ENCODE peak calls at places on chromosomes 6 and 20, in nine cellular contexts. L is bronchial epithelial cell; O is osteoblast; I is GM23338; U is endothelial cell of umbilical vein; J is effector memory CD4-positive, alpha-beta T cell; G is upper lobe of right lung; C is Peyer's patch; P is MM.1S. X is an unnamed sample. For H3K27me3 and H3K36me3, the result is how much of the 10 kb centered on the place peaks cover.

GRCh38 chr6:36938536-36938935 is 16.0 kb upstream of the PI16 start:
- DNase-seq in L (peak), O (peak), I (no peak), U (no peak), J (no peak), G (no peak), C (peak), P (no peak), X (no peak)

GRCh38 chr6:41503841-41504525 is 42.2 kb upstream of the FOXP4 start:
- DNase-seq in L (no peak), O (peak), I (peak), U (peak), J (no peak), G (no peak), C (no peak), P (no peak), X (peak)

GRCh38 chr20:49230021-49230420 is 10.8 kb downstream of the DDX27 start:
- DNase-seq in L (no peak), O (no peak), I (no peak), U (no peak), J (no peak), G (no peak), C (no peak), P (no peak), X (no peak)

GRCh38 chr20:9889270-9889981 is 50.5 kb upstream of the PAK5 start:
- DNase-seq in L (no peak), O (no peak), I (no peak), U (peak), J (no peak), G (no peak), C (no peak), P (peak), X (no peak)

GRCh38 chr6:144667517-144667916 is 382.4 kb downstream of the UTRN start:
- DNase-seq in L (no peak), O (no peak), I (no peak), U (no peak), J (no peak), G (no peak), C (no peak), P (no peak), X (no peak)

GRCh38 chr6:144284753-144285547 is at the start of gene UTRN:
- DNase-seq in L (peak), O (peak), I (peak), U (peak), J (peak), G (peak), C (peak), P (peak), X (peak)

GRCh38 chr6:116369540-116370327 is 1.0 kb upstream of the DSE start:
- DNase-seq in L (peak), O (peak), I (no peak), U (no peak), J (no peak), G (no peak), C (peak), P (peak), X (peak)

GRCh38 chr20:19440660-19441527 is 228.5 kb downstream of the SLC24A3 start:
- DNase-seq in L (no peak), O (no peak), I (no peak), U (no peak), J (no peak), G (no peak), C (peak), P (peak), X (no peak)

GRCh38 chr6:158610319-158610968 is 34.1 kb downstream of the DYNLT1 start:
- DNase-seq in L (no peak), O (no peak), I (no peak), U (no peak), J (no peak), G (peak), C (no peak), P (no peak), X (no peak)

GRCh38 chr6:116511424-116512131 is at the start of gene CALHM5:
- DNase-seq in L (peak), O (peak), I (peak), U (peak), J (no peak), G (no peak), C (no peak), P (peak), X (peak)

GRCh38 chr6:1527098-1527497 is 82.6 kb upstream of the FOXC1 start:
- DNase-seq in L (peak), O (peak), I (peak), U (no peak), J (no peak), G (no peak), C (no peak), P (peak), X (peak)

GRCh38 chr6:123702943-123703342 is 66.2 kb upstream of the TRDN start:
- DNase-seq in L (no peak), O (no peak), I (no peak), U (no peak), J (no peak), G (no peak), C (no peak), P (no peak), X (no peak)

GRCh38 chr6:47700051-47700450 is 1.7 kb downstream of the ADGRF4 start:
- DNase-seq in L (peak), O (no peak), I (no peak), U (no peak), J (no peak), G (no peak), C (no peak), P (no peak), X (no peak)

GRCh38 chr6:41406821-41407787 is 71.7 kb downstream of the NCR2 start:
- DNase-seq in L (no peak), O (peak), I (peak), U (no peak), J (no peak), G (peak), C (no peak), P (no peak), X (peak)

GRCh38 chr6:80282913-80283554 is 176.6 kb downstream of the BCKDHB start:
- DNase-seq in L (no peak), O (no peak), I (no peak), U (no peak), J (no peak), G (no peak), C (no peak), P (no peak), X (no peak)

GRCh38 chr6:35468980-35469710 is 944 bp downstream of the RPL10A start:
- DNase-seq in L (no peak), O (peak), I (no peak), U (no peak), J (no peak), G (peak), C (no peak), P (no peak), X (peak)

GRCh38 chr6:17583811-17584210 is 16.3 kb upstream of the FAM8A1 start:
- DNase-seq in L (peak), O (peak), I (no peak), U (no peak), J (no peak), G (no peak), C (no peak), P (no peak), X (no peak)

GRCh38 chr6:159321267-159321666 is 152.1 kb downstream of the FNDC1 start:
- DNase-seq in L (peak), O (no peak), I (no peak), U (no peak), J (no peak), G (no peak), C (no peak), P (no peak), X (no peak)

GRCh38 chr20:62887147-62887859 is 25.7 kb upstream of the TCFL5 start:
- DNase-seq in L (peak), O (peak), I (no peak), U (peak), J (no peak), G (no peak), C (peak), P (no peak), X (no peak)

GRCh38 chr20:63036266-63036665 is 29.5 kb upstream of the BHLHE23 start:
- DNase-seq in L (no peak), O (no peak), I (peak), U (no peak), J (no peak), G (no peak), C (no peak), P (no peak), X (peak)

GRCh38 chr6:31004285-31004684 is 6.0 kb upstream of the MUC22 start:
- DNase-seq in L (peak), O (no peak), I (no peak), U (no peak), J (no peak), G (no peak), C (no peak), P (no peak), X (no peak)

GRCh38 chr6:160227769-160228161 is 30.9 kb downstream of the SLC22A2 start:
- DNase-seq in L (no peak), O (no peak), I (no peak), U (no peak), J (no peak), G (no peak), C (no peak), P (no peak), X (no peak)

GRCh38 chr6:45806172-45806571 is 209.5 kb downstream of the CLIC5 start:
- DNase-seq in L (no peak), O (peak), I (no peak), U (no peak), J (no peak), G (no peak), C (no peak), P (no peak), X (no peak)

GRCh38 chr20:61937146-61937962 is 128.3 kb downstream of the TAF4 start:
- DNase-seq in L (no peak), O (peak), I (no peak), U (no peak), J (no peak), G (peak), C (no peak), P (no peak), X (peak)

GRCh38 chr6:145749632-145750031 is 14.3 kb upstream of the EPM2A start:
- DNase-seq in L (peak), O (peak), I (no peak), U (peak), J (no peak), G (no peak), C (no peak), P (peak), X (no peak)

GRCh38 chr6:53986165-53986720 is 125.0 kb upstream of the MLIP start:
- DNase-seq in L (peak), O (no peak), I (peak), U (peak), J (no peak), G (no peak), C (peak), P (peak), X (peak)

GRCh38 chr6:139855741-139856206 is 481.3 kb upstream of the CITED2 start:
- DNase-seq in L (no peak), O (no peak), I (no peak), U (no peak), J (no peak), G (no peak), C (no peak), P (no peak), X (no peak)

GRCh38 chr20:59751075-59751711 is 146.9 kb downstream of the PHACTR3 start:
- DNase-seq in L (peak), O (peak), I (peak), U (no peak), J (no peak), G (peak), C (peak), P (peak), X (peak)

GRCh38 chr6:1702580-1703051 is 92.9 kb downstream of the FOXC1 start:
- DNase-seq in L (no peak), O (peak), I (no peak), U (no peak), J (no peak), G (no peak), C (no peak), P (no peak), X (no peak)

GRCh38 chr6:43979525-43979924 is 147.7 kb downstream of the MRPL14 start:
- DNase-seq in L (no peak), O (no peak), I (no peak), U (no peak), J (no peak), G (no peak), C (no peak), P (no peak), X (no peak)

GRCh38 chr6:100599088-100599770 is 134.5 kb upstream of the SIM1 start:
- DNase-seq in L (no peak), O (no peak), I (no peak), U (no peak), J (no peak), G (no peak), C (no peak), P (no peak), X (no peak)

GRCh38 chr6:157143885-157144795 is 179.2 kb downstream of the TMEM242 start:
- DNase-seq in L (no peak), O (peak), I (peak), U (peak), J (no peak), G (no peak), C (no peak), P (no peak), X (no peak)

GRCh38 chr6:146860583-146860982 is 261.8 kb downstream of the ADGB start:
- DNase-seq in L (no peak), O (no peak), I (no peak), U (no peak), J (no peak), G (no peak), C (no peak), P (no peak), X (no peak)

GRCh38 chr20:5181955-5182354 is 55.1 kb downstream of the CDS2 start:
- DNase-seq in L (no peak), O (peak), I (no peak), U (peak), J (no peak), G (no peak), C (no peak), P (no peak), X (no peak)

GRCh38 chr20:50462093-50462685 is 48.0 kb upstream of the PTPN1 start:
- DNase-seq in L (no peak), O (no peak), I (no peak), U (no peak), J (no peak), G (no peak), C (no peak), P (no peak), X (no peak)

GRCh38 chr20:50460608-50461268 is 49.4 kb upstream of the PTPN1 start:
- DNase-seq in L (peak), O (peak), I (peak), U (peak), J (peak), G (peak), C (peak), P (peak), X (peak)

GRCh38 chr20:50464725-50465650 is 45.2 kb upstream of the PTPN1 start:
- DNase-seq in L (no peak), O (no peak), I (no peak), U (no peak), J (no peak), G (no peak), C (no peak), P (no peak), X (no peak)

GRCh38 chr20:50467618-50468373 is 42.4 kb upstream of the PTPN1 start:
- DNase-seq in L (peak), O (no peak), I (peak), U (peak), J (peak), G (no peak), C (peak), P (peak), X (peak)

DNA sequence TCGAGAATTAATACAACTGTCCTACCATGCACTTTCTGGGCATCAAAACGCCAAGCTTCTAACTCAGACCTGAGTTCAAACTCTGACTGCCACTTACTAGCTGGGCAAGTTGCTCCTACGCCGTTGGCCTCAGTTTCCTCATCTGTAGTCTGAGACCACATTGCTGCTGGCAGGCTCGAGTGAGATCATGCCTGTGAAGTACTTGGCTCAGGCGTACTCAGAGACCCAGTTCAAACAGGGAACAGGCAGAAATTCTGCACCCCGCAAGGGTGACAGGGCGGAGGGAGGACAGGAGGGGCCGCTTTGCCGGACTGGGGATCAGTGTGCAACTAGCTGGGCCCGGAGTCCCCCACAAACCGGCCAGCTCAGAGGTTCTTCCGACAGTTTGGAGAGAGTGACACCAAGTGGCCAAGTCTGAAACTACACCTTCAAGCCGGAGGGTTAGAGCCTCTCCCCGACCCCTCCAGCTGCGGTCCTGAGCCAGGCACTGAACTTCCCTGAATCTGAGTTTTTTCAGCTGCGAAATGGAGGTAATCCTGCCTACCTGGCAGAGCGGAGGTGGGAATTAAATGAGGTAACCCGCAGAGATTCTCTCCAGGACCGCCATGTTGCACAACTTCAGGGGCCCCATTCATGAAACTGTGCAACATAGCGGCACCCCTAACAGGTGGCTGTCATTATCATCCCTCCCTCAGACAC is 46.0 kb upstream of the PTPN1 start:
- DNase-seq in L (peak), O (peak), I (peak), U (peak), J (peak), G (peak), C (peak), P (peak), X (peak)
- H3K4me3 ChIP-seq in L (peak), O (peak), I (no peak), U (no peak), J (no peak), G (no peak), C (peak), P (no peak), X (no peak)

GRCh38 chr6:33925869-33926268 is 122.1 kb upstream of the MLN start:
- DNase-seq in L (no peak), O (no peak), I (no peak), U (no peak), J (no peak), G (no peak), C (no peak), P (no peak), X (no peak)
- H3K27me3 ChIP-seq in L (under half), O (under half), I (under half), U (under half), J (under half), G (under half), C (under half), P (under half), X (under half)

GRCh38 chr20:24966317-24967012 is 17.4 kb downstream of the CST7 start:
- DNase-seq in L (no peak), O (no peak), I (no peak), U (no peak), J (no peak), G (no peak), C (no peak), P (no peak), X (no peak)
- H3K36me3 ChIP-seq in L (under half), O (half or more), I (under half), U (under half), J (half or more), G (half or more), C (under half), P (under half), X (under half)

DNA sequence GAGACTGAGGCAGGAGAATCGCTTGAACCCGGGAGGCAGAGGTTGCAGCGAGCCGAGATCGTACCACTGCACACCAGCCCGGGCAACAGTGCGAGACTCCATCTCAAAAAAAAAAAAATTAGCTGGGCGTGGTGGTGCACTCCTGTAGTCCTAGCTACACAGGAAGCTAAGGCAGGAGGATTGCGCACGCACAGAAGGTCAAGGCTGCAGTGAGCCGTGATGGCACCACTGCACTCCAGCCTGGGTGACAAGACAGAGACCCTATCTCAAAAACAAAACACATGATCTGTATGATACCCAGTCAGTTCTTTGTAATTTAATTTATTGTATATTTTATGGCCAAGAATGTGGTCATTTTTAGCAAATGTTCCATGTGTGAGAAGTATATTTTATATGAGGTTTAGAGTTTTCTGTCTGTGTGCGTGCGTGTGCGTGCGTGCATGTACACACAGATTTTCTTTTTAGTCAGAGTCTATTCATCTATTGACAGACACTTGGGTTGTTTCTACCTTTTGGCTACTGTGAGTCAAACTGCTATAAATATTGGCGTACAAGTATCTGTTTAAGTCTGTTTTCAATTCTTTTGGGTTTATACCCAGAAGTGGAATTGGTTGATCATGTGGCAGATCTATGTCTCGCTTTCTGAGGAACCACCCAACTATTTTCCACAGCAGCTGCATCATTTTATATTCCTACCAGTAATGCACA is 22.2 kb upstream of the MYL9 start:
- DNase-seq in L (no peak), O (no peak), I (no peak), U (no peak), J (no peak), G (no peak), C (peak), P (no peak), X (no peak)
- H3K4me3 ChIP-seq in L (no peak), O (no peak), I (no peak), U (no peak), J (no peak), G (no peak), C (no peak), P (no peak), X (no peak)